ENCODE peak calls at places on chromosomes 5 and 9, in four cellular contexts. U, V, R and X are unnamed samples.

GRCh38 chr5:110179291-110179690 is 489.6 kb downstream of the MAN2A1 start:
- DNase-seq in U (no peak), R (no peak), V (no peak), X (no peak)

GRCh38 chr5:97208184-97208713 is 25.2 kb upstream of the RIOK2 start:
- DNase-seq in U (no peak), V (no peak), R (no peak), X (no peak)

GRCh38 chr9:122001491-122002201 is 91.5 kb downstream of the TTLL11 start:
- DNase-seq in U (no peak), R (no peak), V (no peak), X (no peak)

GRCh38 chr9:130444565-130445221 is at the start of gene ASS1:
- DNase-seq in R (peak; percentile 69), U (peak; percentile 25), V (peak; percentile 21), X (peak; percentile 8)

GRCh38 chr9:14309403-14309802 is 4.5 kb downstream of the NFIB start:
- DNase-seq in V (no peak), U (no peak), R (peak; percentile 42), X (no peak)

GRCh38 chr9:74496819-74497749 is at the start of gene RORB:
- DNase-seq in R (no peak), V (peak; percentile 19), U (no peak), X (peak; percentile 23)

GRCh38 chr9:9412241-9412640 is 1200.6 kb downstream of the PTPRD start:
- DNase-seq in V (no peak), R (no peak), U (no peak), X (no peak)

GRCh38 chr5:160230686-160231527 is 1.6 kb downstream of the FABP6 start:
- DNase-seq in U (no peak), V (no peak), R (peak; percentile 93), X (no peak)

GRCh38 chr5:161686149-161686548 is 628 bp downstream of the GABRA6 start:
- DNase-seq in U (no peak), V (no peak), R (no peak), X (no peak)

GRCh38 chr5:150295172-150295611 is 5.6 kb upstream of the CAMK2A start:
- DNase-seq in R (peak; percentile 85), U (no peak), V (no peak), X (no peak)

GRCh38 chr9:115008536-115008935 is 78.1 kb upstream of the TNFSF8 start:
- DNase-seq in R (peak; percentile 78), V (no peak), U (no peak), X (no peak)

GRCh38 chr5:73303139-73304079 is 130.4 kb downstream of the TMEM174 start:
- DNase-seq in R (no peak), V (no peak), U (no peak), X (no peak)

GRCh38 chr5:138724470-138725146 is 28.6 kb upstream of the CTNNA1 start:
- DNase-seq in U (no peak), V (no peak), R (no peak), X (no peak)

GRCh38 chr5:118208031-118208453 is 780.3 kb downstream of the DTWD2 start:
- DNase-seq in V (no peak), R (no peak), U (no peak), X (no peak)

GRCh38 chr5:115295775-115296129 is 702 bp downstream of the CCDC112 start:
- DNase-seq in U (no peak), V (no peak), R (no peak), X (no peak)

GRCh38 chr5:102830241-102830640 is 75.1 kb downstream of the PAM start:
- DNase-seq in V (no peak), R (no peak), U (no peak), X (no peak)

GRCh38 chr9:136095495-136096058 is 488 bp upstream of the NACC2 start:
- DNase-seq in U (peak; percentile 26), R (peak; percentile 25), V (no peak), X (no peak)

GRCh38 chr9:2583308-2584013 is 38.1 kb upstream of the VLDLR start:
- DNase-seq in U (no peak), V (no peak), R (peak; percentile 46), X (no peak)

GRCh38 chr5:149677721-149678120 is 52.4 kb upstream of the PPARGC1B start:
- DNase-seq in U (no peak), V (no peak), R (no peak), X (no peak)

GRCh38 chr5:108650997-108651396 is 96.7 kb upstream of the FER start:
- DNase-seq in U (no peak), V (no peak), R (peak; percentile 50), X (no peak)

GRCh38 chr9:3942351-3942750 is 357.5 kb downstream of the GLIS3 start:
- DNase-seq in V (no peak), R (no peak), U (no peak), X (no peak)

GRCh38 chr5:75340714-75341478 is 3.9 kb downstream of the HMGCR start:
- DNase-seq in R (peak; percentile 80), V (no peak), U (no peak), X (no peak)

GRCh38 chr5:163190283-163190682 is 247.1 kb upstream of the CCNG1 start:
- DNase-seq in V (no peak), U (no peak), R (no peak), X (no peak)

GRCh38 chr5:140801494-140801841 is 611 bp downstream of the PCDHA3 start:
- DNase-seq in R (no peak), V (no peak), U (no peak), X (no peak)

GRCh38 chr5:59709833-59710232 is 183.7 kb downstream of the PDE4D start:
- DNase-seq in R (peak; percentile 41), U (no peak), V (no peak), X (no peak)

GRCh38 chr5:14591548-14591947 is 10.0 kb downstream of the OTULINL start:
- DNase-seq in R (peak; percentile 41), U (no peak), V (no peak), X (no peak)

GRCh38 chr5:40743771-40744170 is 12.0 kb downstream of the TTC33 start:
- DNase-seq in R (no peak), U (no peak), V (no peak), X (no peak)

GRCh38 chr9:116855881-116856662 is 169.0 kb downstream of the TRIM32 start:
- DNase-seq in V (no peak), U (no peak), R (peak; percentile 58), X (no peak)

GRCh38 chr9:4678679-4679267 is 596 bp upstream of the CDC37L1 start:
- DNase-seq in R (peak; percentile 22), U (no peak), V (no peak), X (no peak)

GRCh38 chr9:132182609-132183073 is 20.8 kb downstream of the NTNG2 start:
- DNase-seq in V (no peak), U (no peak), R (no peak), X (no peak)

GRCh38 chr5:172646716-172647285 is 5.7 kb downstream of the NEURL1B start:
- DNase-seq in U (no peak), R (no peak), V (no peak), X (no peak)

GRCh38 chr5:56516441-56516840 is 283.3 kb upstream of the ANKRD55 start:
- DNase-seq in R (no peak), V (no peak), U (no peak), X (no peak)

GRCh38 chr9:15469406-15469805 is 41.4 kb downstream of the PSIP1 start:
- DNase-seq in R (no peak), U (no peak), V (no peak), X (no peak)

GRCh38 chr5:31944683-31945445 is 229.3 kb downstream of the GOLPH3 start:
- DNase-seq in R (no peak), U (no peak), V (no peak), X (no peak)

GRCh38 chr5:1552469-1553255 is 28.9 kb upstream of the LPCAT1 start:
- DNase-seq in V (no peak), U (no peak), R (no peak), X (no peak)

DNA sequence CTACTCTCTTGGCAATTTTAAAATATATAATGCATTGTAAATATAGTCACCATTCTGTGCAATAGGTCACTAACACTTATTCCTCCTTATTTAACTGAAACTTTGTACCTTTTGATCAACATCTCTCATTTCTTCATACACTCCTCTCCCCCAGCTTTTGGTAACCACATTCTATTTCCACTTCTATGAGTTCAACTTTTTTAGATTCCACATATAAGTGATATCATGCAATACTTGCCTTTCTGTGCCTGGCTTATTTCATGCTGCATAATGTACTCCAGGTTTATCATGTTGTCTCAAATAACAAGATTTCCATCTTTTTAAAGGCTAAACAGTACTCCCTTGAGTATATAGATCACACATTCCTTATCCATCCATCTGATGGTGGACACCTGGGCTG is 188.8 kb downstream of the NXNL2 start:
- DNase-seq in R (no peak), V (no peak), U (no peak), X (no peak)
- H3K4me1 ChIP-seq in R (peaks cover 16% of the 10 kb centered on the region), V (no peaks in the 10 kb centered on the region), U (no peaks in the 10 kb centered on the region), X (no peaks in the 10 kb centered on the region)

GRCh38 chr5:91491229-91491628 is 108.1 kb upstream of the ARRDC3 start:
- DNase-seq in V (no peak), U (no peak), R (no peak), X (no peak)

GRCh38 chr5:91495699-91496098 is 112.6 kb upstream of the ARRDC3 start:
- DNase-seq in V (no peak), U (no peak), R (no peak), X (no peak)

GRCh38 chr5:91499943-91500531 is 116.9 kb upstream of the ARRDC3 start:
- DNase-seq in R (peak; percentile 82), U (peak; percentile 32), V (peak; percentile 36), X (peak; percentile 59)

GRCh38 chr5:91490340-91490739 is 107.2 kb upstream of the ARRDC3 start:
- DNase-seq in R (no peak), V (no peak), U (no peak), X (no peak)

GRCh38 chr5:91494447-91495001 is 111.4 kb upstream of the ARRDC3 start:
- DNase-seq in R (no peak), V (no peak), U (no peak), X (no peak)
- H3K27me3 ChIP-seq in R (no peaks in the 10 kb centered on the region), V (no peaks in the 10 kb centered on the region), U (no peaks in the 10 kb centered on the region), X (no peaks in the 10 kb centered on the region)

DNA sequence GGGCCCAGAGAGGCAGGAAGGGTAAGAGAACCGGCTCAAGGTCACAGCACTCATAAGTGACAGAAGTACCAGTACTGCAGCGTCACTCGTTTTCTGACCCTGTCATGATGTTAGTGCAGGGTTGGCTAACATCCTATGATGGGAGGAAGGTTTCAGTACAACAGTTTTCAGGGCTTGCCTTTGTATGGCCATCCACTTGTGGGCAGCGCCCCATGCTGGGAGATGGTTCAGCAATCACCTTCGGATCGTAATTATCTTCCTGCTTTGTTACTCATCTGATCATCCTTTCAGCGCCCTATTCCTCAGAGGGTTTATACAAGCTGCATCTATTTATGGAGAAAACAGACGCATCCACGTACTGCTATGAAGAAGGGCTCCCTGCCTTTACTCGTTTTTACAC is 2.4 kb downstream of the MAP1B start:
- DNase-seq in V (no peak), R (no peak), U (no peak), X (no peak)
- H3K4me3 ChIP-seq in V (no peak overlapping the region), R (peak overlapping the region; percentile 90), U (no peak overlapping the region), X (no peak overlapping the region)

GRCh38 chr9:33044162-33044673 is 19.1 kb downstream of the DNAJA1 start:
- DNase-seq in U (peak; percentile 43), V (peak; percentile 62), R (peak; percentile 75), X (peak; percentile 59)
- H3K4me1 ChIP-seq in U (peaks cover 6% of the 10 kb centered on the region), V (peaks cover 8% of the 10 kb centered on the region), R (peaks cover 15% of the 10 kb centered on the region), X (peaks cover 11% of the 10 kb centered on the region)

GRCh38 chr9:6644346-6645152 is 980 bp downstream of the GLDC start:
- DNase-seq in R (no peak), U (peak; percentile 8), V (no peak), X (peak; percentile 1)
- H3K27me3 ChIP-seq in R (no peaks in the 10 kb centered on the region), U (peaks cover 17% of the 10 kb centered on the region), V (peaks cover 30% of the 10 kb centered on the region), X (peaks cover 35% of the 10 kb centered on the region)

GRCh38 chr9:133631111-133631510 is 5.1 kb upstream of the DBH start:
- DNase-seq in R (no peak), U (no peak), V (no peak), X (no peak)
- H3K4me3 ChIP-seq in R (no peak overlapping the region), U (no peak overlapping the region), V (no peak overlapping the region), X (no peak overlapping the region)